ENCODE peak calls at places on chromosomes 3 and 15, in six cellular contexts. U is GM12878, Z is tibial nerve, F is lower leg skin, H is sigmoid colon, P is heart left ventricle. L is an unnamed sample.

GRCh38 chr3:6680119-6680806 is 180.7 kb upstream of the GRM7 start:
- DNase-seq in U (peak; percentile 51), Z (no peak), F (no peak), H (no peak), P (no peak), L (no peak)

GRCh38 chr3:188345223-188345622 is 191.3 kb downstream of the LPP start:
- DNase-seq in U (no peak), Z (no peak), F (no peak), H (no peak), P (no peak), L (no peak)

GRCh38 chr15:77391372-77391951 is 28.4 kb downstream of the PEAK1 start:
- DNase-seq in U (no peak), Z (no peak), F (no peak), H (no peak), P (no peak), L (no peak)

GRCh38 chr3:183774631-183775030 is 50.7 kb downstream of the MAP6D1 start:
- DNase-seq in U (no peak), Z (no peak), F (no peak), H (no peak), P (no peak), L (no peak)

GRCh38 chr3:12138044-12138443 is 20.7 kb downstream of the TIMP4 start:
- DNase-seq in U (no peak), Z (no peak), F (no peak), H (no peak), P (peak; percentile 30), L (peak; percentile 27)

GRCh38 chr3:156148946-156149348 is 28.6 kb downstream of the KCNAB1 start:
- DNase-seq in U (no peak), Z (no peak), F (no peak), H (no peak), P (no peak), L (peak; percentile 31)

GRCh38 chr15:71443538-71443937 is 328.3 kb downstream of the THSD4 start:
- DNase-seq in U (no peak), Z (peak; percentile 30), F (no peak), H (no peak), P (peak; percentile 40), L (peak; percentile 9)

GRCh38 chr3:108946292-108947290 is 7.1 kb downstream of the GUCA1C start:
- DNase-seq in U (no peak), Z (no peak), F (no peak), H (no peak), P (no peak), L (no peak)

GRCh38 chr3:196708467-196708866 is 3.6 kb downstream of the CEP19 start:
- DNase-seq in U (no peak), Z (no peak), F (no peak), H (no peak), P (no peak), L (no peak)

GRCh38 chr3:188320757-188321156 is 166.8 kb downstream of the LPP start:
- DNase-seq in U (no peak), Z (no peak), F (no peak), H (no peak), P (no peak), L (no peak)

GRCh38 chr3:28077566-28077965 is 163.9 kb upstream of the CMC1 start:
- DNase-seq in U (no peak), Z (no peak), F (peak; percentile 15), H (no peak), P (no peak), L (peak; percentile 2)

GRCh38 chr3:7307410-7307809 is 446.5 kb downstream of the GRM7 start:
- DNase-seq in U (no peak), Z (no peak), F (no peak), H (no peak), P (no peak), L (no peak)

GRCh38 chr15:85690546-85691226 is 104.0 kb downstream of the KLHL25 start:
- DNase-seq in U (peak; percentile 79), Z (no peak), F (no peak), H (no peak), P (no peak), L (peak; percentile 28)

GRCh38 chr15:85694086-85694485 is 100.6 kb downstream of the KLHL25 start:
- DNase-seq in U (no peak), Z (no peak), F (no peak), H (no peak), P (no peak), L (peak; percentile 80)

GRCh38 chr15:85693277-85693676 is 101.4 kb downstream of the KLHL25 start:
- DNase-seq in U (no peak), Z (no peak), F (no peak), H (no peak), P (no peak), L (peak; percentile 7)

GRCh38 chr15:85691350-85692240 is 103.1 kb downstream of the KLHL25 start:
- DNase-seq in U (peak; percentile 87), Z (no peak), F (no peak), H (no peak), P (no peak), L (no peak)

GRCh38 chr15:85692873-85693272 is 101.9 kb downstream of the KLHL25 start:
- DNase-seq in U (peak; percentile 95), Z (no peak), F (no peak), H (no peak), P (no peak), L (no peak)
- TF ChIP-seq POLR2A in U (peak; percentile 75), Z (no peak), F (no peak), H (no peak), P (no peak), L (no peak)

GRCh38 chr15:74543043-74543422 is 2.0 kb downstream of the ARID3B start:
- DNase-seq in U (no peak), Z (no peak), F (no peak), H (no peak), P (no peak), L (no peak)

GRCh38 chr15:74540761-74541493 is at the start of gene ARID3B:
- DNase-seq in U (peak; percentile 93), Z (peak; percentile 95), F (peak; percentile 96), H (peak; percentile 99), P (peak; percentile 99), L (peak; percentile 98)

GRCh38 chr15:74542192-74543042 is 1.4 kb downstream of the ARID3B start:
- DNase-seq in U (no peak), Z (no peak), F (no peak), H (no peak), P (no peak), L (peak; percentile 37)

GRCh38 chr15:74540135-74540760 is 772 bp upstream of the ARID3B start:
- DNase-seq in U (no peak), Z (no peak), F (no peak), H (no peak), P (no peak), L (peak; percentile 77)

DNA sequence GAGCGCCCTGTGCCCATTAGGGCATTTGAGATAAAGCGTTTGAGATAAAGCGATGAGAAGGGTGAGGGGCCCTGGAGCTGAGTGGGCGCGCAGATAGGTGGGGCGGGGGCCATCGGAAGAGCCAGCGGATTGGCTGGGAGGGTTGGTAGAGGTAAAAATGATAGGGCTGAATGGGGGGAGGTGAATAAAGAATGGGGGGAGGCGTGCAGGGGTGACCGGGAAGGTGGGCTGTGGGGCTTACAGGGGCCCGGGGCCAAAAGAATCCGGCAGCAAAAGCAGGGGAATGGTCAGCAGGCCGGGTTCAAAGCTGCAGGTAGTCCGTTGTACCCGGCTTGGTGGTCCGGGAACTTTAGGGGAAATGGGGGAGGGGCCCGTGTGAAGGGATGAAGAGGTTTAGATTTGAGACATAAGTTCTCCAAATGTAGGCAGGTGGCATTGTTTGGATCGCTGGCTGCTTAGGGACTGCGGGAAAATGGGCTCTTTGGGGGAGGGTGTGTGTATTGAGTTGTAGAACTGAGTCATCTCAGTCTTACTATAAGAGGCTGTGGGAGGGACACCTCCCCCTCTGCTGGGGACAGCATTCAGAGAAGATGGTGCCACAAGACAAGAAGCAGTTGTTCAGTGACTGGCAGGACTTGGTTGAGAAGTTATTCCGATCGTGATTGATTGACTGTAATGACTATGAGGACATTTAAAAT is 623 bp downstream of the ARID3B start:
- DNase-seq in U (peak; percentile 74), Z (no peak), F (peak; percentile 35), H (peak; percentile 69), P (peak; percentile 32), L (peak; percentile 75)
- TF ChIP-seq POLR2A in U (peak; percentile 65), Z (no peak), F (no peak), H (no peak), P (no peak), L (no peak)

DNA sequence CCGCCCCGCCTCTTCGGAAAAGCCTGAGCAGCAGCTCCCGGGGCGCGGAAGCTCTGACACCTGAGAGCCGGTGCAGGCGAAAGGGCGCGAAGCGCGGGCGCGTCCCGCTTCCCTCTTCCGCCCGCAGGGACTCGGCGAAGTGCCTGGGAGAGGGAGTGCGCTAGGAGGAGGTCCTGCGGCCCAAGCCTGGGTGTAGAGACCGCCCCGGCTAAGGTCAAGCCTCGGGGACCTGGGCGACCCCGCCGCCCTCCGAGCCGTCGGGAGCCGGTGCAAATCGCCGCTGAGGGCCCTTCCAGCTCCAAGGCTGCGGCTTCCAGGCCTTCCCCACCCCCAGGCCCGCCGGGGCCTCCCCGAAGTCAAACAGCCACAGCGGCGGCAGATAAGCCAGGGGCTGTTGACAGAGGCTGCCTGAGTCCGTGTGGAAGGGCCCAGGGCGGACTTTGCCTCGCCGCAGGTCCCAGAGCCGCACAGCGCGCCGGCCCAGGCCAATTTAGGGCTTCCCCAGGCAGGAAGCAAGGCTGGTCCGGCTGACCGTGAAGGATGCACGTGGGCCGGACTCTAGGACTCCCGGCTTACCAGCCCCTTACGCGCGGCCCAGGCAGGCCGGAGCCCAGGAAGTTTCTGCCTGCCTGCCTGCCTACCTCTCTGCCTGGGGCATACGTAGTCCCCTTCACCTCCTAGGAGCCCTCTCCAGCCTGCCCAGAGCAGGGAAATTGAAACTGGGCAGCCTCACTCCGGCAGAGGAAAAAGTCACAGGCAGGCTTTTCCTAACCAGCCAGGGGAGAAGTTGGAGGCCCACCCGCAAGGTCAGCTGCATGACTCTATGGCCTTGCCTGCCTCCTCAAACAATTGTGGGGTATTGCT is 2.3 kb downstream of the ITPKA start:
- DNase-seq in U (no peak), Z (no peak), F (no peak), H (no peak), P (no peak), L (peak; percentile 40)
- TF ChIP-seq POLR2A in U (no peak), Z (no peak), F (no peak), H (no peak), P (no peak), L (no peak)

GRCh38 chr3:48656061-48656840 is 6.4 kb downstream of the CELSR3 start:
- DNase-seq in U (no peak), Z (peak; percentile 52), F (peak; percentile 46), H (peak; percentile 89), P (peak; percentile 88), L (peak; percentile 88)
- TF ChIP-seq POLR2A in U (peak; percentile 57), Z (no peak), F (no peak), H (no peak), P (no peak), L (no peak)

GRCh38 chr3:141410408-141410807 is 42.1 kb downstream of the ZBTB38 start:
- DNase-seq in U (no peak), Z (no peak), F (no peak), H (peak; percentile 86), P (peak; percentile 86), L (no peak)

GRCh38 chr3:141410861-141411771 is 42.8 kb downstream of the ZBTB38 start:
- DNase-seq in U (no peak), Z (no peak), F (no peak), H (no peak), P (no peak), L (no peak)

GRCh38 chr3:141412936-141413354 is 44.6 kb downstream of the ZBTB38 start:
- DNase-seq in U (no peak), Z (peak; percentile 88), F (peak; percentile 83), H (peak; percentile 98), P (peak; percentile 95), L (no peak)

GRCh38 chr3:141413387-141414140 is 45.3 kb downstream of the ZBTB38 start:
- DNase-seq in U (no peak), Z (no peak), F (no peak), H (no peak), P (no peak), L (no peak)

GRCh38 chr3:141412087-141412935 is 44.0 kb downstream of the ZBTB38 start:
- DNase-seq in U (no peak), Z (peak; percentile 37), F (peak; percentile 71), H (peak; percentile 79), P (peak; percentile 66), L (peak; percentile 67)
- TF ChIP-seq POLR2A in U (peak; percentile 34), Z (peak; percentile 32), F (no peak), H (no peak), P (no peak), L (peak; percentile 37)